ENCODE peak calls at places on chromosome 2, in five cellular contexts. E is HepG2, O is H1, V is K562, Q is GM12878. J is an unnamed sample.

GRCh38 chr2:160367887-160368286 is 125.7 kb downstream of the RBMS1 start:
- DNase-seq in E (no peak), O (no peak), V (no peak), Q (peak), J (no peak)

GRCh38 chr2:224584768-224585204 is 377 bp downstream of the CUL3 start:
- DNase-seq in E (peak), O (no peak), V (peak), Q (no peak), J (peak)

GRCh38 chr2:767944-768343 is 90.7 kb upstream of the TMEM18 start:
- DNase-seq in E (no peak), O (no peak), V (no peak), Q (no peak), J (no peak)

GRCh38 chr2:41907716-41908328 is 140.0 kb upstream of the PKDCC start:
- DNase-seq in E (no peak), O (no peak), V (peak), Q (no peak), J (no peak)

GRCh38 chr2:192155521-192156118 is 39.1 kb downstream of the TMEFF2 start:
- DNase-seq in E (no peak), O (no peak), V (no peak), Q (no peak), J (no peak)

GRCh38 chr2:190841707-190842505 is 38.7 kb upstream of the GLS start:
- DNase-seq in E (peak), O (no peak), V (no peak), Q (no peak), J (no peak)

GRCh38 chr2:113198790-113199612 is 25.2 kb downstream of the PSD4 start:
- DNase-seq in E (peak), O (peak), V (no peak), Q (no peak), J (peak)

GRCh38 chr2:176112375-176113302 is 3.9 kb upstream of the HOXD10 start:
- DNase-seq in E (no peak), O (peak), V (no peak), Q (no peak), J (no peak)

GRCh38 chr2:70328921-70329561 is 27.2 kb upstream of the FAM136A start:
- DNase-seq in E (peak), O (no peak), V (no peak), Q (no peak), J (no peak)

GRCh38 chr2:86291328-86291662 is 46.1 kb downstream of the REEP1 start:
- DNase-seq in E (no peak), O (no peak), V (no peak), Q (no peak), J (no peak)

GRCh38 chr2:37871453-37872191 is 53.5 kb upstream of the RMDN2 start:
- DNase-seq in E (no peak), O (no peak), V (no peak), Q (no peak), J (no peak)

GRCh38 chr2:71670430-71670795 is 217.1 kb downstream of the DYSF start:
- DNase-seq in E (no peak), O (no peak), V (no peak), Q (no peak), J (peak)

GRCh38 chr2:137964066-137964858 is at the start of gene HNMT:
- DNase-seq in E (peak), O (peak), V (peak), Q (no peak), J (peak)

GRCh38 chr2:95315801-95316411 is 18.8 kb downstream of the KCNIP3 start:
- DNase-seq in E (no peak), O (no peak), V (no peak), Q (no peak), J (no peak)

GRCh38 chr2:173982918-173983317 is 17.7 kb upstream of the SP3 start:
- DNase-seq in E (no peak), O (no peak), V (no peak), Q (no peak), J (no peak)

GRCh38 chr2:110991951-110992350 is 128.8 kb upstream of the BCL2L11 start:
- DNase-seq in E (no peak), O (no peak), V (no peak), Q (no peak), J (no peak)

GRCh38 chr2:38284971-38285370 is 92.1 kb downstream of the ATL2 start:
- DNase-seq in E (no peak), O (no peak), V (no peak), Q (no peak), J (no peak)

GRCh38 chr2:15300645-15301573 is 260.2 kb downstream of the NBAS start:
- DNase-seq in E (no peak), O (no peak), V (no peak), Q (no peak), J (no peak)

GRCh38 chr2:174888646-174889271 is 116.4 kb downstream of the CHN1 start:
- DNase-seq in E (no peak), O (no peak), V (no peak), Q (no peak), J (no peak)

GRCh38 chr2:53987336-53987921 is 16.6 kb upstream of the PSME4 start:
- DNase-seq in E (peak), O (no peak), V (no peak), Q (no peak), J (peak)

GRCh38 chr2:12059616-12060441 is 313.4 kb downstream of the LPIN1 start:
- DNase-seq in E (no peak), O (no peak), V (peak), Q (no peak), J (no peak)

GRCh38 chr2:62201307-62201706 is 5.4 kb downstream of the B3GNT2 start:
- DNase-seq in E (no peak), O (no peak), V (no peak), Q (no peak), J (no peak)

GRCh38 chr2:191688934-191689695 is 11.2 kb downstream of the NABP1 start:
- DNase-seq in E (peak), O (no peak), V (no peak), Q (no peak), J (no peak)

GRCh38 chr2:198961555-198961954 is 496.2 kb downstream of the SATB2 start:
- DNase-seq in E (no peak), O (no peak), V (no peak), Q (no peak), J (no peak)

GRCh38 chr2:23426284-23426905 is 41.4 kb downstream of the KLHL29 start:
- DNase-seq in E (no peak), O (peak), V (no peak), Q (no peak), J (no peak)

GRCh38 chr2:188204830-188205229 is 86.8 kb upstream of the GULP1 start:
- DNase-seq in E (no peak), O (no peak), V (no peak), Q (no peak), J (no peak)

GRCh38 chr2:199459286-199460100 is 1.8 kb upstream of the SATB2 start:
- DNase-seq in E (peak), O (peak), V (peak), Q (peak), J (peak)

GRCh38 chr2:215556979-215557378 is 121.1 kb upstream of the FN1 start:
- DNase-seq in E (no peak), O (no peak), V (no peak), Q (no peak), J (no peak)

GRCh38 chr2:71223767-71224333 is 3.1 kb downstream of the PAIP2B start:
- DNase-seq in E (peak), O (peak), V (peak), Q (no peak), J (peak)

GRCh38 chr2:37168217-37168981 is 11.6 kb upstream of the EIF2AK2 start:
- DNase-seq in E (peak), O (peak), V (peak), Q (no peak), J (peak)

GRCh38 chr2:55954306-55955035 is 30.9 kb upstream of the EFEMP1 start:
- DNase-seq in E (no peak), O (no peak), V (no peak), Q (no peak), J (no peak)

GRCh38 chr2:172471168-172471567 is 43.8 kb downstream of the ITGA6 start:
- DNase-seq in E (no peak), O (no peak), V (no peak), Q (no peak), J (no peak)

GRCh38 chr2:76572981-76573380 is 862.3 kb upstream of the GCFC2 start:
- DNase-seq in E (no peak), O (no peak), V (no peak), Q (no peak), J (no peak)
- TF ChIP-seq CHD2 in E (no peak), O (no peak), V (no peak), Q (no peak), J (no peak)

GRCh38 chr2:43212931-43213330 is 13.5 kb downstream of the ZFP36L2 start:
- DNase-seq in E (no peak), O (no peak), V (no peak), Q (no peak), J (no peak)

GRCh38 chr2:43210125-43210466 is 16.3 kb downstream of the ZFP36L2 start:
- DNase-seq in E (no peak), O (no peak), V (no peak), Q (no peak), J (no peak)

GRCh38 chr2:43209204-43209717 is 17.1 kb downstream of the ZFP36L2 start:
- DNase-seq in E (no peak), O (no peak), V (no peak), Q (no peak), J (no peak)

GRCh38 chr2:43212216-43212828 is 14.1 kb downstream of the ZFP36L2 start:
- DNase-seq in E (no peak), O (no peak), V (no peak), Q (no peak), J (no peak)

GRCh38 chr2:43210467-43211303 is 15.7 kb downstream of the ZFP36L2 start:
- DNase-seq in E (peak), O (no peak), V (peak), Q (no peak), J (no peak)
- TF ChIP-seq JUND in E (peak), O (no peak), V (peak), Q (no peak), J (no peak)

GRCh38 chr2:236769981-236770671 is 200.5 kb downstream of the ACKR3 start:
- DNase-seq in E (no peak), O (no peak), V (no peak), Q (no peak), J (no peak)
- TF ChIP-seq CHD2 in E (no peak), O (no peak), V (no peak), Q (no peak), J (no peak)

GRCh38 chr2:101388232-101388631 is 929 bp upstream of the CREG2 start:
- DNase-seq in E (no peak), O (no peak), V (no peak), Q (no peak), J (no peak)

GRCh38 chr2:101387151-101387807 is at the start of gene CREG2:
- DNase-seq in E (peak), O (peak), V (peak), Q (no peak), J (peak)

GRCh38 chr2:101383016-101383541 is 4.2 kb downstream of the CREG2 start:
- DNase-seq in E (no peak), O (no peak), V (no peak), Q (no peak), J (no peak)

GRCh38 chr2:101382406-101382805 is 4.9 kb downstream of the CREG2 start:
- DNase-seq in E (no peak), O (no peak), V (no peak), Q (no peak), J (no peak)

GRCh38 chr2:101386599-101387150 is 628 bp downstream of the CREG2 start:
- DNase-seq in E (no peak), O (peak), V (no peak), Q (no peak), J (peak)
- TF ChIP-seq JUND in E (no peak), O (no peak), V (no peak), Q (no peak), J (no peak)

GRCh38 chr2:221353191-221353590 is 218.9 kb downstream of the EPHA4 start:
- DNase-seq in E (no peak), O (no peak), V (no peak), Q (no peak), J (no peak)
- TF ChIP-seq CHD2 in E (no peak), O (no peak), V (no peak), Q (no peak), J (no peak)

DNA sequence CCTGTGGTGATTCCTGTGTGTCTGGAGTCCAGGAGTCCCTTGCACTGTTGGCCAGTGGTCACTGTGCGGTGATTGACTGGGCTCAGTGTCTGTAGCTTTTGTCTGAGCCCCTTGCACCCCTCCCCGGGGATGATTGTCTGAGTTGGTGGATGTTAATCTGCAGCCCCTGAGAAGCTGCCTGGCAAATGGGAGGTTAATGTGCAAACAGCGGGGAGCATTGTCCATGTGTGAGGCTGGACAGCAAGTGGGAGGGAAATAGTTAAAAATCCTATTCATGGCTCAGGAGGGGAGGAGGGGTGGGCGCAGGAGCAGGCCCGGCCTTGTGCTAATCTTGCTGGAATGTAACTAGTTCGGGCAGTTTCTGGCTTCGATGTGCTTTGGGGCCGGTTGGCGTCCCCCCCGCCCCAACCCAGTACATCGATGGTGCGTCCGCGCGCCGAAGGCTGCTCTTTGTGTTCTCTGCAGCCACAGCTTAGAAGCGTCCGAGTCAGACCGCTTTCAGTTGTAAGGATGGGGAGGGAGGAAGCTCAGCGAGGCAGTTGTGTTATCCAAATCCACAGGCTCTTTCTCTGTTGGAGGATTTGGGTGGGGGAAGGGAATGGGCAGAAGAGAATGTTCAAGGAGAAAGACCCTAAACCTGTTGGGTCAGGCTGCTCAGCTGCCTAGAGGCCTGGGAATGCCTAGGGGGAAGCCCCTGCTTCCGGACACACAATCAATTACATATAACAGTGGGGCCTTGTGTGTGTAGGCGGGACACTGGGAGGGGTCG is 71.8 kb downstream of the TGOLN2 start:
- DNase-seq in E (peak), O (peak), V (no peak), Q (no peak), J (peak)
- TF ChIP-seq JUND in E (no peak), O (peak), V (no peak), Q (no peak), J (no peak)

DNA sequence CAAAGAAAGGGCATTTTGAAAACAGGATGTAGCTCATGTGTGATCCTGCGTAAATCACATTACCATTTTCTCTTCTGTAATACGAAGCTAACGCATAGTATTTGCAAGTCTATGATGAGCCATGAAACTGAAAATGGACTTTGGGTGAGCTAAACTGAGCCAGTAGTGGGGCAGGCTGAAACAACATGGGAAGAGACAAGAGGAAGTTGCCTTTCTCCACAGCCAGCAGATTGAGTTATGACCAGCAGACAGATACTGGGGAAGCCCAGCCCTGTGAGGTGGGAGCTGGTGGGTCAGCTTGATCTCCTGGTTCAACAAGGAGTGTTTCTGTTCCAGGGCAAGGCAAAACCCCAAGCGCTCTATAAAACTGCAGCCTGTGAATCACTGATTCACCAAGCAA is 11.8 kb downstream of the CYRIA start:
- DNase-seq in E (no peak), O (no peak), V (no peak), Q (peak), J (no peak)
- TF ChIP-seq CHD2 in E (no peak), O (no peak), V (no peak), Q (peak), J (no peak)

DNA sequence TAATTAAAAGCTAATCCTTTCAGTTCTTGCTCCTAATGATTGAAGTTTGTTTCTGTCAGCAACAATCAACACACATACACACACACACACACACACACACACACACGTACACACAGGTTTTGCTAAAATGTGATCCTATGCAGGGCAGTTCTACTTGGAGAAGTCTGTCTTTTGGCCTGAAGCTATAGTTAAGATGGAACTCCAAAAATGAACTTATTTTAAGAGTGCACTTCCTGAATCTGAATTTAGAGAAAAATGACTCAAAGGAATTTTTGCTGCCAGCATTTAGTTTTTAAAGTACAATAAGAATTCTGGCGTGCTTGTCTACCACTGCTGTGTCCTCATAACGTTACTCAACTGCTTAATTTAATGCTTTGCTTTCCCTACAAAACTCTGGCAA is 6.6 kb downstream of the GALNT5 start:
- DNase-seq in E (no peak), O (no peak), V (no peak), Q (no peak), J (no peak)
- TF ChIP-seq JUND in E (no peak), O (no peak), V (no peak), Q (no peak), J (no peak)

GRCh38 chr2:241546771-241547498 is 11.6 kb upstream of the BOK start:
- DNase-seq in E (peak), O (no peak), V (no peak), Q (no peak), J (peak)

GRCh38 chr2:241548451-241548835 is 10.1 kb upstream of the BOK start:
- DNase-seq in E (no peak), O (no peak), V (no peak), Q (no peak), J (no peak)

GRCh38 chr2:241545113-241545512 is 13.4 kb upstream of the BOK start:
- DNase-seq in E (no peak), O (no peak), V (no peak), Q (no peak), J (no peak)

GRCh38 chr2:241547781-241548450 is 10.6 kb upstream of the BOK start:
- DNase-seq in E (no peak), O (no peak), V (no peak), Q (no peak), J (no peak)

GRCh38 chr2:241545523-241546473 is 12.7 kb upstream of the BOK start:
- DNase-seq in E (no peak), O (no peak), V (no peak), Q (no peak), J (no peak)
- TF ChIP-seq CHD2 in E (no peak), O (no peak), V (no peak), Q (no peak), J (no peak)

GRCh38 chr2:67917332-67918054 is 145.3 kb downstream of the C1D start:
- DNase-seq in E (no peak), O (no peak), V (no peak), Q (no peak), J (no peak)
- TF ChIP-seq JUND in E (no peak), O (no peak), V (no peak), Q (no peak), J (peak)

J was measured in SK-N-SH.